ENCODE peak calls at places on chromosomes 2 and 18, in seven cellular contexts. S, J, T, R, M, K and D are unnamed samples.

GRCh38 chr2:77018219-77018618 is 504.0 kb downstream of the LRRTM4 start:
- DNase-seq in S (no peak), J (no peak), T (no peak), R (no peak), M (no peak), K (no peak), D (no peak)

GRCh38 chr2:239061824-239062560 is 214.1 kb downstream of the TWIST2 start:
- DNase-seq in S (peak), J (no peak), T (no peak), R (no peak), M (no peak), K (no peak), D (no peak)

GRCh38 chr2:95353613-95354468 is 48.7 kb upstream of the FAHD2A start:
- DNase-seq in S (no peak), J (peak), T (no peak), R (no peak), M (peak), K (no peak), D (no peak)

GRCh38 chr2:62857139-62857931 is 151.8 kb downstream of the EHBP1 start:
- DNase-seq in S (no peak), J (no peak), T (no peak), R (no peak), M (no peak), K (no peak), D (no peak)

GRCh38 chr2:53202063-53202462 is 565.5 kb upstream of the CHAC2 start:
- DNase-seq in S (no peak), J (no peak), T (peak), R (peak), M (no peak), K (peak), D (no peak)

GRCh38 chr18:48680871-48681270 is 142.0 kb downstream of the CTIF start:
- DNase-seq in S (peak), J (peak), T (no peak), R (peak), M (peak), K (peak), D (no peak)

GRCh38 chr2:52473526-52473925 is 1294.1 kb upstream of the CHAC2 start:
- DNase-seq in S (no peak), J (no peak), T (no peak), R (no peak), M (no peak), K (no peak), D (no peak)

GRCh38 chr2:81235601-81236000 is 931.0 kb upstream of the LRRTM1 start:
- DNase-seq in S (no peak), J (no peak), T (no peak), R (no peak), M (no peak), K (no peak), D (no peak)

GRCh38 chr2:109447251-109447661 is 166.5 kb downstream of the SEPTIN10 start:
- DNase-seq in S (no peak), J (peak), T (no peak), R (peak), M (no peak), K (peak), D (no peak)

GRCh38 chr2:9205963-9206948 is at the start of gene ASAP2:
- DNase-seq in S (peak), J (peak), T (peak), R (peak), M (peak), K (peak), D (peak)

GRCh38 chr18:79882522-79883241 is 68.8 kb downstream of the SLC66A2 start:
- DNase-seq in S (peak), J (no peak), T (no peak), R (no peak), M (no peak), K (no peak), D (no peak)

GRCh38 chr2:112979731-112980130 is 1.9 kb downstream of the IL36G start:
- DNase-seq in S (no peak), J (no peak), T (no peak), R (no peak), M (no peak), K (no peak), D (no peak)

GRCh38 chr18:63071566-63072175 is 247.9 kb downstream of the BCL2 start:
- DNase-seq in S (no peak), J (no peak), T (no peak), R (no peak), M (no peak), K (no peak), D (no peak)

GRCh38 chr18:419542-420175 is 80.8 kb downstream of the COLEC12 start:
- DNase-seq in S (no peak), J (no peak), T (no peak), R (no peak), M (no peak), K (no peak), D (no peak)

GRCh38 chr2:160453111-160453820 is 40.3 kb downstream of the RBMS1 start:
- DNase-seq in S (no peak), J (no peak), T (no peak), R (no peak), M (no peak), K (no peak), D (no peak)

GRCh38 chr2:113724010-113724409 is 32.4 kb downstream of the SLC35F5 start:
- DNase-seq in S (no peak), J (no peak), T (no peak), R (no peak), M (no peak), K (no peak), D (no peak)

GRCh38 chr2:134137182-134137595 is 116.7 kb upstream of the MGAT5 start:
- DNase-seq in S (peak), J (peak), T (no peak), R (peak), M (no peak), K (peak), D (no peak)

GRCh38 chr2:232361646-232362045 is 16.9 kb upstream of the ALPP start:
- DNase-seq in S (no peak), J (no peak), T (no peak), R (no peak), M (no peak), K (no peak), D (no peak)

GRCh38 chr2:181902625-181903024 is 11.1 kb downstream of the ITPRID2 start:
- DNase-seq in S (no peak), J (no peak), T (no peak), R (no peak), M (no peak), K (no peak), D (no peak)

GRCh38 chr18:58180738-58181353 is 136.8 kb downstream of the NEDD4L start:
- DNase-seq in S (no peak), J (peak), T (peak), R (peak), M (no peak), K (peak), D (peak)

GRCh38 chr2:157324331-157324843 is 1.2 kb downstream of the ERMN start:
- DNase-seq in S (no peak), J (no peak), T (no peak), R (no peak), M (no peak), K (no peak), D (no peak)

GRCh38 chr2:118118479-118118878 is 30.2 kb downstream of the INSIG2 start:
- DNase-seq in S (no peak), J (no peak), T (no peak), R (no peak), M (no peak), K (no peak), D (no peak)

GRCh38 chr2:28398101-28398834 is 5.6 kb downstream of the FOSL2 start:
- DNase-seq in S (no peak), J (no peak), T (no peak), R (peak), M (no peak), K (peak), D (no peak)

GRCh38 chr2:182077451-182078142 is 91.9 kb downstream of the PPP1R1C start:
- DNase-seq in S (no peak), J (no peak), T (peak), R (peak), M (no peak), K (peak), D (peak)

GRCh38 chr2:202771336-202771735 is 100.2 kb downstream of the ICA1L start:
- DNase-seq in S (no peak), J (no peak), T (no peak), R (no peak), M (no peak), K (no peak), D (no peak)

GRCh38 chr2:162317910-162318279 is 589 bp downstream of the IFIH1 start:
- DNase-seq in S (peak), J (peak), T (peak), R (no peak), M (peak), K (peak), D (peak)

GRCh38 chr2:224401641-224402342 is at the start of gene FAM124B:
- DNase-seq in S (peak), J (peak), T (peak), R (peak), M (peak), K (peak), D (peak)

GRCh38 chr18:50750546-50750945 is 69.3 kb downstream of the MRO start:
- DNase-seq in S (no peak), J (no peak), T (no peak), R (no peak), M (no peak), K (no peak), D (no peak)

GRCh38 chr2:138209009-138209408 is 244.7 kb downstream of the HNMT start:
- DNase-seq in S (no peak), J (no peak), T (no peak), R (peak), M (no peak), K (peak), D (no peak)

GRCh38 chr2:39516347-39517101 is 79.4 kb upstream of the MAP4K3 start:
- DNase-seq in S (no peak), J (no peak), T (no peak), R (peak), M (no peak), K (peak), D (no peak)

GRCh38 chr18:36188912-36189311 is 1.6 kb downstream of the MOCOS start:
- DNase-seq in S (no peak), J (no peak), T (no peak), R (no peak), M (no peak), K (no peak), D (no peak)

GRCh38 chr2:30736461-30737325 is 70.6 kb downstream of the CAPN13 start:
- DNase-seq in S (no peak), J (peak), T (no peak), R (no peak), M (peak), K (no peak), D (no peak)

GRCh38 chr2:134225841-134226240 is 28.0 kb upstream of the MGAT5 start:
- DNase-seq in S (no peak), J (no peak), T (no peak), R (no peak), M (no peak), K (no peak), D (no peak)

GRCh38 chr2:10900216-10901109 is 11.3 kb upstream of the KCNF1 start:
- DNase-seq in S (no peak), J (peak), T (peak), R (no peak), M (no peak), K (peak), D (peak)

GRCh38 chr2:145412155-145412554 is 892.2 kb upstream of the ZEB2 start:
- DNase-seq in S (no peak), J (no peak), T (no peak), R (no peak), M (no peak), K (no peak), D (peak)

GRCh38 chr2:128548461-128548891 is 229.8 kb upstream of the HS6ST1 start:
- DNase-seq in S (no peak), J (no peak), T (no peak), R (no peak), M (peak), K (no peak), D (no peak)

GRCh38 chr2:88694015-88694414 is 2.5 kb downstream of the RPIA start:
- DNase-seq in S (peak), J (no peak), T (no peak), R (no peak), M (no peak), K (no peak), D (no peak)

GRCh38 chr2:15912203-15912602 is 28.1 kb upstream of the MYCN start:
- DNase-seq in S (no peak), J (no peak), T (no peak), R (peak), M (peak), K (peak), D (no peak)

DNA sequence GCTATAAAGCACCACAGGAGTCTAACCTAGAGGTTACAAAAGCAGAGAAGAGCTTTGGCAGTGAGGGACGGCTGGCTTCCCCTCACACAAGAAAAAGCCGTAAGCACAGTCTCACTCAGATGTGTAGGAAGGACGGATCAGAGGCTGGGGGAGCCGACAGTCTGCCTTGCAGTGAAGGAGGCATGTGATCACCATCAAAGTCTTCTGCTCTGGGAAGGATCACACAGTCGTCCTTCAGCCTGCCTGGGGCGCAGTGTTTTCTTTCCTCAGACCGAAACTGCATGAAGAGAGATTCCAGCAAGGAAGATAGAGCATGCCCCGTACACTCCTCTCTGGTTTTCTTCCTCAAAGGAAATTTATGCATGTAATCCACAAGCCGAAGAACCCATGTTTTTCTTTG is 24.1 kb downstream of the GATA6 start:
- DNase-seq in S (no peak), J (no peak), T (peak), R (peak), M (no peak), K (peak), D (no peak)
- H3K4me3 ChIP-seq in S (peak), J (peak), T (no peak), R (peak), M (no peak), K (no peak), D (no peak)

GRCh38 chr2:190379249-190379964 is 28.7 kb upstream of the MFSD6 start:
- DNase-seq in S (peak), J (no peak), T (no peak), R (peak), M (no peak), K (peak), D (no peak)

GRCh38 chr2:190380962-190381412 is 27.2 kb upstream of the MFSD6 start:
- DNase-seq in S (no peak), J (no peak), T (no peak), R (no peak), M (no peak), K (no peak), D (no peak)

GRCh38 chr2:190387422-190387821 is 20.7 kb upstream of the MFSD6 start:
- DNase-seq in S (no peak), J (no peak), T (no peak), R (no peak), M (no peak), K (no peak), D (no peak)

GRCh38 chr2:190378883-190379237 is 29.3 kb upstream of the MFSD6 start:
- DNase-seq in S (no peak), J (no peak), T (no peak), R (no peak), M (no peak), K (no peak), D (no peak)

GRCh38 chr2:190382851-190383250 is 25.3 kb upstream of the MFSD6 start:
- DNase-seq in S (no peak), J (no peak), T (peak), R (peak), M (no peak), K (peak), D (peak)
- TF ChIP-seq CTCF in S (peak), J (peak), T (peak), R (peak), M (peak), K (peak), D (peak)

GRCh38 chr2:121649652-121650553 is 641 bp upstream of the CLASP1 start:
- DNase-seq in S (peak), J (peak), T (peak), R (peak), M (peak), K (peak), D (peak)

GRCh38 chr2:121648206-121648605 is 1.1 kb downstream of the CLASP1 start:
- DNase-seq in S (no peak), J (no peak), T (no peak), R (no peak), M (no peak), K (peak), D (peak)

GRCh38 chr2:121649402-121649651 is at the start of gene CLASP1:
- DNase-seq in S (peak), J (peak), T (peak), R (peak), M (peak), K (peak), D (peak)

GRCh38 chr2:121648611-121649401 is 456 bp downstream of the CLASP1 start:
- DNase-seq in S (peak), J (peak), T (peak), R (peak), M (no peak), K (peak), D (peak)

DNA sequence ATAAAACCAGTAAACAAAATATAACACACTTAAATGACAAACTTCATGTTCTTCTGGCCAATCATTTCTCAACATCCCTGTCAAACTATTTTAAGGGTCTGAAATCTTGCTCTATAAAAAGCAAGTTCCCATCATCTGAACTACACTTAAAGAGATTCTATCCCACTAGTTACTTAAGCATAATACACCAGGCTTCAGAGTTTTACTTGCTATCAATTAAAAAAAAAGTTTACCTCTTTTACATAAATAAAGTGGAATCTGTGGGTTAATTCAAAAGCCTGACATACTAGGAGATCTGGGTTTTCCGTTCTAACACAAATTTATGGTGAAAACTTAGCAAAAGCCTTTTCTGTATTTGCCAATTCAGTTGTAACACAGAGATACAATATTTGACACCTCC is 1.9 kb downstream of the CLASP1 start:
- DNase-seq in S (no peak), J (no peak), T (no peak), R (no peak), M (no peak), K (no peak), D (no peak)
- H3K4me3 ChIP-seq in S (peak), J (peak), T (no peak), R (peak), M (peak), K (no peak), D (peak)

GRCh38 chr2:189440947-189441708 is at the start of gene WDR75:
- DNase-seq in S (peak), J (peak), T (peak), R (peak), M (peak), K (peak), D (peak)
- TF ChIP-seq CTCF in S (no peak), J (no peak), T (no peak), R (no peak), M (no peak), K (no peak), D (no peak)

DNA sequence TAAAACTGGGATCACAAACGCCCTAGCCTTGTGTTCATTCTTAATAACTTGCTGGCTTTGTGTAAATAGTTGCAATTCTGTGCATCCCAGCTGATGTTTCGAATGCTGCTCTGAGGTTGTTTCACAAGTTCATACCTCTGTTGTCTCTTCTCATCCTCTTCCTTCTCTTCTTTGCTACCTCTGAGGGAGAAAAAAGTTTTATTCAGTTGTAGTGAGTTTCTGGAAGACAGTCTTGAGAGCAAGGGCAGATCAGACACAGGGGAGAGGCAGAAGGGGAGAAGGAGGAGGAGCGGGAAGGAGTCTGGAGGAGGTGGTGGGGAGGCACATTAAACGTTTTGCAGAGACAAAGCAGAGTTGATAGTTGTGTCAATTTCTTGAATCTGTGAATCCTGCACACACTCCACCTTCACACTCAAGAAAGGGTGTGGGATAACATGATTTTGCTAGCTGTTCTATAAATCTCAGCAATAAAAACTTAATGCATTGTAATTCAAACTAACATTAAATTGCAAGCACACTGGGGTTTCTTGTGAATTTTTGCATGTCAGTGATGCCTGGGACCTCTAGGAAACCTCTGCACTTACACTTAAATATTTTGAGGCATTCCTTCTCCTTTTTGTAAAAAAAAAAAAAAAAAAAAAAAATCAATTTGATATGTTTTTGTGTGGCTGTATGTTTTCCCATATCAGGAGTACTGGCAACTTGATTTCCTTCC is 6.9 kb downstream of the MEIS1 start:
- DNase-seq in S (no peak), J (no peak), T (no peak), R (no peak), M (no peak), K (no peak), D (no peak)
- H3K4me3 ChIP-seq in S (peak), J (peak), T (no peak), R (peak), M (peak), K (no peak), D (no peak)